ENCODE peak calls at places on chromosomes 5 and 9, in five cellular contexts. D is B cell, O is brain microvascular endothelial cell, I is fibroblast of lung, E is Caco-2. F is an unnamed sample.

GRCh38 chr9:99054581-99054980 is 50.3 kb upstream of the TGFBR1 start:
- DNase-seq in D (no peak), O (no peak), I (peak), E (no peak), F (no peak)

GRCh38 chr9:13447551-13448422 is 168.3 kb upstream of the MPDZ start:
- DNase-seq in D (no peak), O (no peak), I (no peak), E (no peak), F (no peak)

GRCh38 chr5:59246470-59247250 is 646.9 kb downstream of the PDE4D start:
- DNase-seq in D (no peak), O (no peak), I (peak), E (no peak), F (no peak)

GRCh38 chr5:43227655-43228054 is 35.6 kb downstream of the NIM1K start:
- DNase-seq in D (no peak), O (peak), I (peak), E (peak), F (no peak)

GRCh38 chr9:135857371-135857786 is 50.0 kb downstream of the CAMSAP1 start:
- DNase-seq in D (no peak), O (peak), I (peak), E (no peak), F (no peak)

GRCh38 chr9:137307255-137308101 is 5.4 kb upstream of the NRARP start:
- DNase-seq in D (peak), O (no peak), I (no peak), E (no peak), F (no peak)

GRCh38 chr9:14515564-14516198 is 177.6 kb downstream of the ZDHHC21 start:
- DNase-seq in D (no peak), O (no peak), I (peak), E (no peak), F (no peak)

GRCh38 chr9:133658442-133659431 is 22.6 kb downstream of the DBH start:
- DNase-seq in D (no peak), O (peak), I (peak), E (peak), F (no peak)

GRCh38 chr9:112570731-112571167 is 84.1 kb downstream of the KIAA1958 start:
- DNase-seq in D (no peak), O (no peak), I (no peak), E (no peak), F (no peak)

GRCh38 chr9:91837982-91838731 is 111.9 kb downstream of the ROR2 start:
- DNase-seq in D (no peak), O (no peak), I (peak), E (no peak), F (no peak)

DNA sequence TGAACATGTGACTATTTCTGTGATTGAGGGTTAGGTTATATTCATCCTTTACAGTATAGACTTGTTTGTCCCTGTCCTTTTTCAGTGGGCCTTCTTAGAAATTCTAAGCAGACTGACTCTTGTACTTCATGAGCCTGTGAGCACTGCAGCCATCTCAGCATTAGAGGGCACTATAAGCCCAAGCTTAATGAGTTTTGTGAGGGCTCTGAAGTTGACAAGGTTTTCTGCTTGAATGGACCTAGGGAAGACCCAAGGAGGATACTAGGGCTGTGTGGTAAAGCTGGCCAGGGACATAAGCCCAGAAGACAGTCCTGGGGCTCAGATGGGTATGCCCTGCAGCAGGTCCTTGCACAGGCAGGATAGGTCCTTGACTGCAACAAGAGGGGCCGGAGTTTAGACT is 126.5 kb downstream of the MRPS30 start:
- DNase-seq in D (no peak), O (no peak), I (no peak), E (no peak), F (no peak)
- TF ChIP-seq CTCF in D (no peak), O (no peak), I (no peak), E (no peak), F (no peak)

GRCh38 chr5:111697881-111698757 is 58.9 kb downstream of the NREP start:
- DNase-seq in D (no peak), O (peak), I (peak), E (peak), F (no peak)
- TF ChIP-seq CTCF in D (no peak), O (peak), I (peak), E (peak), F (no peak)

DNA sequence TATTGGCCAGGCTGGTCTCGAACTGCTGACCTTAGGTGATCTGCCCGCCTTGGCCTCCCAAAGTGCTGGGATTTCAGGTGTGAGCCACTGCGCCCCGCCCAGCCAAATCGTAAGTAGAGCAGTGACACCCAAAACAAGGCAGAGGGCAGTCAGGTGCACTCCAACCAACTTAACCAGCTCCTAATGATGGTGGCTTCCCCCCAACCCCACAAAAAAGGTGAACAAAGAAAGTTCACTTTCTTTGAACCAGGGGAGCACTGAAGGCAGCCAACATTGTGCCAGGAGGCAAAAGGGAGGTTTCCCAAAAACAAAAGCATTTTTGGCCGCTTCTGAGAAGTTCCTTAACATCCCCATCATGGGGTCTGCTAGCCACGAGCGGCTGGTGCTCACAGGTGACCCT is 9.6 kb downstream of the GMCL2 start:
- DNase-seq in D (no peak), O (no peak), I (no peak), E (no peak), F (no peak)
- TF ChIP-seq CTCF in D (no peak), O (no peak), I (no peak), E (no peak), F (no peak)

GRCh38 chr9:33256236-33256635 is 8.3 kb downstream of the BAG1 start:
- DNase-seq in D (no peak), O (no peak), I (no peak), E (no peak), F (no peak)

GRCh38 chr9:33255471-33255870 is 9.0 kb downstream of the BAG1 start:
- DNase-seq in D (no peak), O (no peak), I (no peak), E (no peak), F (no peak)

GRCh38 chr9:33254211-33254610 is 10.3 kb downstream of the BAG1 start:
- DNase-seq in D (no peak), O (no peak), I (no peak), E (no peak), F (no peak)

GRCh38 chr9:33255006-33255405 is 9.5 kb downstream of the BAG1 start:
- DNase-seq in D (no peak), O (no peak), I (no peak), E (no peak), F (no peak)

DNA sequence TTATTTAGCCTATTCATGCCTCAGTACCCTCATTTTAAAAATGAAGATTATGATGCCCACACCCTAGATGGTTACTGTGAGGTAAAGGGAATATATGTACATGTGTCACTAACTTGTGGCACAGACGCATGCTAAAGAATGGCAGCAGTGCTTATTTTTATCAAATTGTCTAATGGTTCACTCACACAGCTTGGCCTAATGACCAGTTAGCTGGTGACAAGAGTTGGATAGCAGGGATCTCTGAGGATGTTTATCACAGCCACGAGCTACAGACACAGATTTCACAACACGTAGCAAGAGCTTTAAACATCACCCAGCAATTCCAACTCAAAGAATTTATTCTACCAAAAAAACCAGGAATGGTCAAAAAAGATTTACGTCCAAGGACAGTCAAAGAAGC is 7.2 kb downstream of the BAG1 start:
- DNase-seq in D (no peak), O (no peak), I (no peak), E (no peak), F (no peak)
- TF ChIP-seq CTCF in D (no peak), O (no peak), I (no peak), E (no peak), F (no peak)

GRCh38 chr9:89496645-89497044 is 1.3 kb downstream of the SEMA4D start:
- DNase-seq in D (peak), O (no peak), I (no peak), E (no peak), F (peak)

GRCh38 chr9:89500008-89500407 is 2.1 kb upstream of the SEMA4D start:
- DNase-seq in D (no peak), O (no peak), I (no peak), E (no peak), F (no peak)

GRCh38 chr9:89498845-89499480 is 1.1 kb upstream of the SEMA4D start:
- DNase-seq in D (peak), O (no peak), I (no peak), E (no peak), F (peak)

GRCh38 chr9:89497181-89497963 is 541 bp downstream of the SEMA4D start:
- DNase-seq in D (peak), O (no peak), I (no peak), E (peak), F (peak)

DNA sequence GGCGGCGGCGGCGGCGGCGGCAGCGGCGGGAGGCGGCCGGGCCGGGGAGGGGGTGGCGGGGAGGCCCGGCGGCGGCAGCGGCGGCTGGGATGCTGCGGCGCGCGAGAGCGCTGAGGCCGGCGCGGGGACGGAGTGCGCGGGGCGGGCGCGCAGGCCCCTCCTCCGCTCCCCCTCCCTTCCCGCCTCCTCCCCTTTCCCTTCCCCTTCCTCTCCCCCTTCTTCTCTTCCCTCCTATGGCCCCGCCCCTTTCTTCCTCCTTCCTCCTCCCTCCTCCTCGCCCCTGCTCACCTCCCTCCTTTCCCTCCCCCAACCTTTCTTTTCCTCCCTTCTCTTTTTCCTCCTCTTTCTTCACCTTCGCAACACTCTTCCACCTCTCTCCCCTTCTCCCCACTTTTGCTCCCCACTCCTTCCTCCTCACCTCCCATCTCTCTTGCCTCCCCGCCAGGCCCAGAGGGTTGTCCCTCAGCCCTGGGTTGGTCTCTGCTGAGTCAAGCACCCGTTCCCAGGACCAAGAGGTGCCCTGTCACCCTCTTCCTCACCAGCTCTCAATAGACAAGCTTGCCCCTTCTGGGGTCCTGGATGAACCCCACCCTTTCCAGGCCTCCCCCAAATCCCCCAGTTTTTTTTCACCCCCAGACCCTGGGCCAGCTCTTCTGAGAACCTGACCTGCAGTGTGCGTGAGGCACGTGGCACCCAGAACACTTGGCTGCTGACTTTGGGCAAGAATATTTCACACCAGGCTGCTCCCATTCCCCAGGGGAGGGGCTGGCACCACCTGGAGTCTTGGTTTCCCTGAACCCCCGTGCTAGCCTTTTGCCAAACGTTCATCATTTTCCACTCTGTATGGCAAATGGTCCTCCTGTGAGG is at the start of gene SEMA4D:
- DNase-seq in D (peak), O (peak), I (peak), E (peak), F (no peak)
- TF ChIP-seq CTCF in D (no peak), O (no peak), I (no peak), E (no peak), F (no peak)

DNA sequence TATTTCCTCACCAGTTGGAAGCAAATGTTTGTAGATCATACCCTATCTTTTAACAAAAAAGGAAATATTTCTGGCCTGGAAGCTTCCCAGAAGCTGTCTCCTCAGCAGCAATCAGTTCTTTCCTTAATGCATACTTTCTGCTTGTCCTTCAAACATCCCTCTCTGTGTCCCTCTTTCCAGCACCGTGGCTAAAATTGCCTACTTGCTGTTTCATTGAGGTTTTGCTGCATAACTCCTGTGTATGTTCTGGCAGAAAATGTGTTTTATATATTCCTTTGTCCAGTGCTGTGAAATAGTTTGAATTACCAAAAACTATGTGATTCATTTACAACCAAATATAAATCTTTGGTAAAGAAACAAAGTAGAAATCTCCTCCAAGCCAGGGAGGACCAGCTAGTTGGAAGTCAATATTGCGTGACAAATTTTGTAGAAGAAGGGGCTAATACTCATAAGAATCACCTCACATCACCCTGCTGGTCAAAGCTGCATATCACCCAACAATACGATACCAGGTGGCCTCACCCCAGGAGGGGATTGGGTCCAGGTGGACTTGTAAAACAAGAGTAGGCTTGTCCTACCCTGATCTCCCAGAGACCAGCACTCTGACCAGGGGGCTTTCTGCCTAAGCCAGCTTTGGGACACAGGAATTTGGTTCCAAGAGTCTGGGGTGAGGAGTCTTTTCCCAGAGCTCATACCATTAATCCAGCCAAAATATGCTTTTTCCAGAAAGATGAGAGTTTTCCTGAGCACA is 198.4 kb upstream of the SNX2 start:
- DNase-seq in D (no peak), O (peak), I (peak), E (no peak), F (no peak)
- TF ChIP-seq CTCF in D (no peak), O (no peak), I (no peak), E (no peak), F (no peak)

GRCh38 chr9:103755986-103756385 is 338.1 kb upstream of the SMC2 start:
- DNase-seq in D (no peak), O (no peak), I (no peak), E (no peak), F (no peak)
- TF ChIP-seq CTCF in D (no peak), O (no peak), I (no peak), E (no peak), F (no peak)

DNA sequence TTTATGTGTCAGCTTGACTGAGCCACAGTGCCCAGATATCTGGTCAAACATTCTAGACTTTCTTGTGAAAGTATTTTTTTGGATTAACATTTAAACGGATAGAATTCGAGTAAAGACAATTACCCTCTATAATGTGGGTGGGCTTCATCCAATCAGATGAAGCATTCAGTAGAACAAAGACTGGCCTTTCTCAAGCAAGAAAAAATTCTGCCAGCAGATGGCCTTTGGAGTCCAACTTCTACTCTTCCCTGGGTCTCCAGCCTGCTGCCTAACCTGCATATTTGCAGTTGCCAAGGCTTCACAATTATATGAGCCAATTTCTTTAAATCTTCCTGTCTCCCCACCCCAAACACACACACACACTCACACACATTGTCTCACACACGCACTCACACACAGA is 86.4 kb downstream of the MED10 start:
- DNase-seq in D (no peak), O (no peak), I (no peak), E (peak), F (no peak)
- TF ChIP-seq CTCF in D (no peak), O (no peak), I (no peak), E (no peak), F (no peak)

DNA sequence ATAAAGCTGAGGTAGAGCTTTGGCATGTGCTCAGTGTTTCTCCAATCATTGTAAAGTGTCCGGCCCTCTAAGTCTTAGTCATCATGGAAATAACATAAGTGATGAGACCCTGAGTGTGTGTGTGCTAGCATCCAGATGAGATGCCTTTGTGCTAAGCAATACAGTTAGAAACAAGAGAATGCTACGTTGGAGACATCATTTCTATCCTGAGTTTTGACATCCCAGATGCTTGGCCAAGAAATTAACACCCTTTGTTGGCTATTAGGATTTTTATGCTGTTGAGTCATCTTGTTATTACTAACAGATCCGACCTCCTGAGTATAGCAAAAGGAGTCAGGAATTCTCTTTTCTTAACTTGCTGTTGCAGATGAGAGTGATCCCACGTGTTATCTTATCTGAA is 508.0 kb downstream of the GADD45G start:
- DNase-seq in D (no peak), O (peak), I (peak), E (no peak), F (no peak)
- TF ChIP-seq CTCF in D (no peak), O (no peak), I (no peak), E (no peak), F (no peak)

DNA sequence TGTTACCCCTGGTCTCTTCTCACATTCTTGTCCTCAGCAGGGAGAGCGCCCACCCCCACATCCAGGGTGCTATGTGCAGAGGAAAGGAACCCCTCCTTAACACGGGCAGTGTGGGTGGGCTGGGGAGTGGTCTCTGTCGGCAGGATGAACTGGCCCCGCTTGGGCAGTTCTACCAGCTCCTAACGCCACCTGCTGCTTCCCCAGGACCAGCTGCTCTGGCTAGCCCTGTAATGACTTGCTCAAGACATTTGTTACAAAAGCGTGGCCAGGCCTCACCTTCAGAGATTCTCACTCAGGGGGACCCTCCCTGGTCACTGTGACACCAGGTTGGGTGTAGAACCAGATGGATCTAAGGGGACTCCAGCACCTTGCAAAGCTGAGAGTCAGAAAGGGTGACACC is 82.4 kb downstream of the HMCN2 start:
- DNase-seq in D (no peak), O (no peak), I (no peak), E (no peak), F (no peak)
- TF ChIP-seq CTCF in D (no peak), O (peak), I (no peak), E (no peak), F (no peak)

F was measured in natural killer cell.